ENCODE peak calls at places on chromosomes 6 and 20, in five cellular contexts. S is HepG2, W is K562, C is WTC11, R is GM12878. U is an unnamed sample.

GRCh38 chr20:48682529-48683385 is 145.0 kb downstream of the PREX1 start:
- DNase-seq in R (no peak), S (peak; percentile 60), W (peak; percentile 81), C (peak; percentile 71), U (no peak)

GRCh38 chr6:16748028-16748319 is 13.3 kb downstream of the ATXN1 start:
- DNase-seq in W (no peak), S (no peak), R (no peak), C (no peak), U (no peak)

GRCh38 chr6:1971612-1972011 is 273.8 kb downstream of the GMDS start:
- DNase-seq in R (no peak), W (no peak), C (no peak), S (peak; percentile 21), U (no peak)

GRCh38 chr6:125533710-125534397 is 215.6 kb upstream of the HEY2 start:
- DNase-seq in R (no peak), C (peak; percentile 52), S (peak; percentile 24), W (no peak), U (no peak)

GRCh38 chr20:37669773-37670236 is 24.0 kb upstream of the CTNNBL1 start:
- DNase-seq in C (no peak), S (no peak), R (no peak), W (no peak), U (no peak)

GRCh38 chr6:52407467-52407866 is 12.7 kb upstream of the EFHC1 start:
- DNase-seq in W (peak; percentile 57), C (no peak), S (peak; percentile 68), R (no peak), U (peak; percentile 48)

GRCh38 chr6:108667984-108668383 is 107.3 kb downstream of the FOXO3 start:
- DNase-seq in S (no peak), C (no peak), R (no peak), W (no peak), U (no peak)

GRCh38 chr6:46969206-46969605 is 47.5 kb upstream of the ADGRF5 start:
- DNase-seq in S (no peak), C (no peak), R (no peak), W (no peak), U (no peak)

GRCh38 chr6:127790571-127790970 is 110.3 kb downstream of the THEMIS start:
- DNase-seq in S (no peak), R (no peak), C (no peak), W (no peak), U (no peak)

GRCh38 chr6:30990422-30991086 is 7.0 kb downstream of the MUC21 start:
- DNase-seq in W (no peak), S (no peak), C (no peak), R (no peak), U (no peak)

GRCh38 chr20:22533823-22534751 is 50.3 kb downstream of the FOXA2 start:
- DNase-seq in S (peak; percentile 97), R (no peak), C (no peak), W (no peak), U (no peak)

GRCh38 chr6:12032783-12033573 is 20.9 kb downstream of the HIVEP1 start:
- DNase-seq in C (no peak), R (no peak), W (peak; percentile 34), S (no peak), U (no peak)

GRCh38 chr6:142744836-142745235 is 200.1 kb downstream of the HIVEP2 start:
- DNase-seq in W (no peak), C (no peak), S (no peak), R (no peak), U (no peak)

GRCh38 chr6:168031411-168032382 is 34.2 kb downstream of the KIF25 start:
- DNase-seq in S (no peak), W (no peak), C (no peak), R (no peak), U (no peak)

GRCh38 chr20:17897566-17898307 is 70.9 kb downstream of the SNX5 start:
- DNase-seq in C (no peak), R (no peak), S (no peak), W (no peak), U (no peak)

GRCh38 chr20:49259284-49259683 is 18.6 kb downstream of the ZNFX1 start:
- DNase-seq in R (no peak), C (no peak), W (no peak), S (no peak), U (no peak)

GRCh38 chr20:37389844-37390275 is 43.9 kb downstream of the SRC start:
- DNase-seq in R (no peak), S (no peak), C (no peak), W (no peak), U (peak; percentile 59)

GRCh38 chr6:142543576-142543975 is 241.8 kb downstream of the ADGRG6 start:
- DNase-seq in C (no peak), W (no peak), S (no peak), R (no peak), U (no peak)

GRCh38 chr6:506508-506907 is 115.0 kb downstream of the IRF4 start:
- DNase-seq in R (no peak), S (no peak), W (no peak), C (no peak), U (no peak)

GRCh38 chr20:63106108-63106764 is 99.5 kb upstream of the BHLHE23 start:
- DNase-seq in W (no peak), C (no peak), S (no peak), R (no peak), U (no peak)

GRCh38 chr6:106102034-106102433 is 15.9 kb downstream of the PRDM1 start:
- DNase-seq in R (peak; percentile 93), C (no peak), S (no peak), W (no peak), U (no peak)

GRCh38 chr20:13430346-13431002 is 208.3 kb downstream of the TASP1 start:
- DNase-seq in W (no peak), C (no peak), R (peak; percentile 17), S (peak; percentile 92), U (peak; percentile 35)

GRCh38 chr20:52217689-52218395 is 26.3 kb upstream of the ZFP64 start:
- DNase-seq in R (no peak), C (no peak), S (no peak), W (no peak), U (no peak)

GRCh38 chr6:88378639-88379038 is 212.5 kb upstream of the CNR1 start:
- DNase-seq in S (no peak), C (no peak), W (peak; percentile 65), R (no peak), U (no peak)

GRCh38 chr6:70292144-70292543 is 10.7 kb downstream of the COL9A1 start:
- DNase-seq in W (no peak), S (no peak), C (no peak), R (no peak), U (no peak)

GRCh38 chr6:70289299-70289698 is 13.6 kb downstream of the COL9A1 start:
- DNase-seq in W (no peak), R (no peak), C (no peak), S (peak; percentile 14), U (peak; percentile 11)
- TF ChIP-seq CTCF in W (no peak), R (no peak), C (no peak), S (peak; percentile 15), U (peak; percentile 9)

GRCh38 chr20:1489328-1489727 is 1.9 kb downstream of the SIRPB2 start:
- DNase-seq in S (no peak), R (no peak), W (no peak), C (no peak), U (no peak)

GRCh38 chr20:1489764-1490436 is 1.3 kb downstream of the SIRPB2 start:
- DNase-seq in R (no peak), S (no peak), C (no peak), W (no peak), U (no peak)

GRCh38 chr20:1490643-1491042 is 577 bp downstream of the SIRPB2 start:
- DNase-seq in R (no peak), W (no peak), S (no peak), C (no peak), U (no peak)

GRCh38 chr20:1491891-1492642 is 847 bp upstream of the SIRPB2 start:
- DNase-seq in R (no peak), S (no peak), C (no peak), W (no peak), U (no peak)

DNA sequence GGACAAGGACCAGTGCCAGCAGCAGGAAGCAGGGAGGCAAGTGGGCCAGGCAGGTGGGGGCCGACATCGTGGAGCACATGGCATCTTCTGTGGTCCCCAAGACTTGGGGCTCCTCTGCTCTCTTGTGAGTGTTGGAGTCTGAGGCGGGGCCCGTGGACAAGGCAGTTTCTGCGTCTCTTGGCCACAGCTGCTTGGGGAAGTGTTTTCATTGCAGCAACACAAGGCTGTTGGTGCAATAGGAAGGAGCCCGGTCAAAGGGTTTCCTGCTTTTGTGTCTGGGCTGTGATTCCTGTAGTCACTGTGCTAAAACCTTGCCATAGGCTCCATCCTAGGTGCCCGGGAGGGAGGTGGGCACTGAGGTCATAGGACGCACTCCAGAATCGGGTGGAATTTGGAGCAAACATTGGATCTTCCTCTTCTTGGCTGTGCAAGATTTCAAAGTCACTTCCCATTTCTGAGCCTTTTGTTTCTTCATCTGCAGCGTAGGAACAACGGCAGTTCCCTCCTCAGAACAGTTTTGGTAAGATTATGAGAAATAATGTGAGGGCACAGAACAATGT is at the start of gene SIRPB2:
- DNase-seq in S (no peak), W (no peak), C (no peak), R (no peak), U (no peak)
- TF ChIP-seq ESRRA in S (no peak), W (no peak), C (no peak), R (no peak), U (no peak)

DNA sequence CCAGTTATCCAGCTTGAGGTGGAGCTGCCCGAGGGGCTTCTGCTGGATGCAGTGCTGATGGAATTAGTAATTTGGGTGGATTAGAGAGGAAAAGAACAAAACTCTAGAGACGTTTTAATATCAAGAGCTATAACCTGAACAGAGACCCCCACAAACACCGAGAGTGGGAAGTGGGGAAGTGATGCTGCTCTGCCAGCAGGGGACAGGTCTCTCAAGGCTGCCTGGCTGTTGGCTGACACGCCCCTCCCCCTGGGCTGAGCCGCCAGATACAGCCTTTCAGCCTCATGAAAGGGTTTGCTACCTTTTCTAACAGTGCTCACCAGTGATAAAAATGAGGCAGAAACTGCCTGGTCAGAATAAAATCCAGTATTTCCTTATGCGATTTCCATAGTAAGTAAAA is 9.6 kb downstream of the LEMD2 start:
- DNase-seq in C (no peak), W (peak; percentile 27), S (no peak), R (no peak), U (no peak)
- TF ChIP-seq CTCF in C (no peak), W (peak; percentile 32), S (peak; percentile 11), R (no peak), U (no peak)

GRCh38 chr6:81997091-81997926 is 244.8 kb upstream of the TENT5A start:
- DNase-seq in R (peak; percentile 57), W (peak; percentile 3), S (no peak), C (no peak), U (no peak)

GRCh38 chr6:81998432-81998831 is 246.0 kb upstream of the TENT5A start:
- DNase-seq in R (no peak), C (no peak), S (no peak), W (no peak), U (no peak)

GRCh38 chr6:81999270-81999669 is 246.8 kb upstream of the TENT5A start:
- DNase-seq in W (no peak), C (no peak), R (no peak), S (peak; percentile 50), U (no peak)

GRCh38 chr6:81995548-81996289 is 243.2 kb upstream of the TENT5A start:
- DNase-seq in C (no peak), S (no peak), W (no peak), R (no peak), U (no peak)

DNA sequence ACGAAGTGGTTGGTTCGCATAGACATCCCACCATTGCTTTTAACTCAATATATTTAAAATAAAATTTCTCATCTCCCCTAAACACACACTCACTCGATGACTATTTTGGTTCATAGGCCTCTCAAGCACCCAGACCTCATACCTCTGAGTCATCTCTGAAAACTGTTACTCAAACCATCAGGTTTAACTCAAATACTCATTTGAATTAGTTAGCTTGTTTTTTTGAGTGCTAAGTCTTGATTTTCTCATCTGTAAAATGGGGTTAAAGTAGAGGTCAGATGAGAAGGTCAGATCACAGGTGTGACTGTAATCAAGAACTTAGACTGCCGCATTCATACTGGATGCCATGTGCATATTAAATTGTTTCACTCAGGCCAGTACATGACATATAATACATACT is 243.9 kb upstream of the TENT5A start:
- DNase-seq in C (no peak), S (no peak), W (no peak), R (no peak), U (no peak)
- TF ChIP-seq ESRRA in C (no peak), S (no peak), W (no peak), R (peak; percentile 87), U (no peak)

U was measured in A549.